ENCODE peak calls at places on chromosomes 12 and 14, in ten cellular contexts. Z is IMR-90, O is A549, M is suprapubic skin, D is HepG2, C is vagina, G is transverse colon, R is prostate gland, F is HCT116, Y is ovary. B is an unnamed sample.

GRCh38 chr12:52612431-52613290 is 5.7 kb downstream of the KRT73 start:
- DNase-seq in C (peak), G (no peak), Y (no peak), D (no peak), O (no peak), M (no peak), F (no peak), R (no peak), Z (no peak), B (no peak)

GRCh38 chr12:124542021-124542941 is 25.1 kb downstream of the NCOR2 start:
- DNase-seq in G (no peak), Y (no peak), O (no peak), F (no peak), M (no peak), C (no peak), D (no peak), Z (no peak), R (no peak), B (no peak)

GRCh38 chr14:96824283-96824682 is 27.1 kb downstream of the VRK1 start:
- DNase-seq in C (no peak), G (no peak), R (no peak), F (no peak), M (no peak), D (no peak), O (no peak), Y (no peak), Z (peak), B (no peak)

GRCh38 chr14:70086685-70087379 is 101.9 kb downstream of the SLC8A3 start:
- DNase-seq in G (peak), C (no peak), F (peak), O (no peak), Y (no peak), R (peak), Z (peak), D (peak), M (no peak), B (peak)

GRCh38 chr14:28461379-28461778 is 305.2 kb upstream of the FOXG1 start:
- DNase-seq in M (no peak), C (no peak), R (no peak), G (no peak), Y (no peak), F (no peak), O (no peak), D (no peak), Z (no peak), B (no peak)

GRCh38 chr12:76768566-76768965 is 4.7 kb downstream of the ZDHHC17 start:
- DNase-seq in C (no peak), Y (no peak), Z (peak), O (no peak), R (no peak), F (no peak), G (no peak), M (no peak), D (no peak), B (no peak)

GRCh38 chr12:58711968-58712367 is 208.3 kb downstream of the LRIG3 start:
- DNase-seq in F (no peak), D (no peak), R (no peak), Z (peak), Y (no peak), M (no peak), O (no peak), G (no peak), C (no peak), B (no peak)

GRCh38 chr12:104495786-104496185 is 39.0 kb downstream of the CHST11 start:
- DNase-seq in Y (no peak), D (no peak), R (no peak), Z (peak), C (no peak), M (no peak), O (no peak), F (no peak), G (no peak), B (no peak)

GRCh38 chr14:69519701-69520100 is 35.2 kb downstream of the PLEKHD1 start:
- DNase-seq in O (no peak), D (no peak), Y (no peak), M (no peak), C (no peak), R (no peak), G (no peak), F (no peak), Z (no peak), B (no peak)

GRCh38 chr12:75848533-75848932 is 183.0 kb downstream of the PHLDA1 start:
- DNase-seq in M (no peak), R (no peak), G (no peak), Z (peak), O (no peak), Y (no peak), C (no peak), D (no peak), F (no peak), B (no peak)

GRCh38 chr12:98373019-98373554 is 142.3 kb upstream of the TMPO start:
- DNase-seq in R (no peak), M (no peak), F (peak), Y (no peak), Z (peak), O (peak), G (no peak), D (peak), C (no peak), B (peak)

GRCh38 chr14:55129086-55129427 is at the start of gene LGALS3:
- DNase-seq in C (peak), G (peak), M (peak), Y (peak), F (no peak), O (peak), Z (peak), R (peak), D (no peak), B (peak)

GRCh38 chr14:54177009-54177408 is 219.8 kb upstream of the CDKN3 start:
- DNase-seq in F (no peak), R (no peak), M (no peak), G (no peak), O (no peak), C (no peak), D (no peak), Y (no peak), Z (no peak), B (no peak)

GRCh38 chr12:124456652-124457152 is 110.7 kb downstream of the NCOR2 start:
- DNase-seq in F (no peak), R (no peak), Y (no peak), G (peak), D (no peak), C (no peak), O (no peak), M (no peak), Z (no peak), B (no peak)

GRCh38 chr12:28933176-28933575 is 215.9 kb upstream of the FAR2 start:
- DNase-seq in R (no peak), Z (no peak), O (no peak), F (no peak), C (no peak), Y (no peak), M (no peak), G (no peak), D (no peak), B (no peak)

GRCh38 chr14:104293851-104294627 is 155.7 kb downstream of the KIF26A start:
- DNase-seq in Z (no peak), G (peak), Y (peak), M (peak), O (peak), D (no peak), F (no peak), C (no peak), R (no peak), B (no peak)

DNA sequence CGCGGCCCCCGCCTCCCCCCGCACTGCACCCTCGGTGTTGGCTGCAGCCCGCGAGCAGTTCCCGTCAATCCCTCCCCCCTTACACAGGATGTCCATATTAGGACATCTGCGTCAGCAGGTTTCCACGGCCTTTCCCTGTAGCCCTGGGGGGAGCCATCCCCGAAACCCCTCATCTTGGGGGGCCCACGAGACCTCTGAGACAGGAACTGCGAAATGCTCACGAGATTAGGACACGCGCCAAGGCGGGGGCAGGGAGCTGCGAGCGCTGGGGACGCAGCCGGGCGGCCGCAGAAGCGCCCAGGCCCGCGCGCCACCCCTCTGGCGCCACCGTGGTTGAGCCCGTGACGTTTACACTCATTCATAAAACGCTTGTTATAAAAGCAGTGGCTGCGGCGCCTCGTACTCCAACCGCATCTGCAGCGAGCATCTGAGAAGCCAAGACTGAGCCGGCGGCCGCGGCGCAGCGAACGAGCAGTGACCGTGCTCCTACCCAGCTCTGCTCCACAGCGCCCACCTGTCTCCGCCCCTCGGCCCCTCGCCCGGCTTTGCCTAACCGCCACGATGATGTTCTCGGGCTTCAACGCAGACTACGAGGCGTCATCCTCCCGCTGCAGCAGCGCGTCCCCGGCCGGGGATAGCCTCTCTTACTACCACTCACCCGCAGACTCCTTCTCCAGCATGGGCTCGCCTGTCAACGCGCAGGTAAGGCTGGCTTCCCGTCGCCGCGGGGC is at the start of gene FOS:
- DNase-seq in G (peak), D (peak), Y (peak), C (peak), F (peak), Z (peak), M (peak), R (peak), O (peak), B (peak)
- TF ChIP-seq POLR2A in G (peak), D (peak), Y (peak), C (peak), F (peak), Z (peak), M (peak), R (peak), O (peak), B (peak)

GRCh38 chr14:77026930-77027537 is 1.5 kb downstream of the IRF2BPL start:
- DNase-seq in Y (peak), Z (peak), D (no peak), R (no peak), O (no peak), M (peak), C (no peak), F (no peak), G (no peak), B (peak)

GRCh38 chr14:77028384-77029246 is at the start of gene IRF2BPL:
- DNase-seq in R (peak), F (peak), G (peak), O (peak), D (peak), Y (peak), M (peak), Z (peak), C (peak), B (peak)

GRCh38 chr14:77026166-77026929 is 2.2 kb downstream of the IRF2BPL start:
- DNase-seq in C (no peak), F (no peak), Y (peak), O (no peak), R (no peak), M (peak), D (no peak), G (no peak), Z (peak), B (no peak)

GRCh38 chr14:77025744-77026165 is 2.8 kb downstream of the IRF2BPL start:
- DNase-seq in C (no peak), R (no peak), Z (no peak), O (no peak), F (no peak), G (no peak), M (no peak), Y (peak), D (no peak), B (no peak)

DNA sequence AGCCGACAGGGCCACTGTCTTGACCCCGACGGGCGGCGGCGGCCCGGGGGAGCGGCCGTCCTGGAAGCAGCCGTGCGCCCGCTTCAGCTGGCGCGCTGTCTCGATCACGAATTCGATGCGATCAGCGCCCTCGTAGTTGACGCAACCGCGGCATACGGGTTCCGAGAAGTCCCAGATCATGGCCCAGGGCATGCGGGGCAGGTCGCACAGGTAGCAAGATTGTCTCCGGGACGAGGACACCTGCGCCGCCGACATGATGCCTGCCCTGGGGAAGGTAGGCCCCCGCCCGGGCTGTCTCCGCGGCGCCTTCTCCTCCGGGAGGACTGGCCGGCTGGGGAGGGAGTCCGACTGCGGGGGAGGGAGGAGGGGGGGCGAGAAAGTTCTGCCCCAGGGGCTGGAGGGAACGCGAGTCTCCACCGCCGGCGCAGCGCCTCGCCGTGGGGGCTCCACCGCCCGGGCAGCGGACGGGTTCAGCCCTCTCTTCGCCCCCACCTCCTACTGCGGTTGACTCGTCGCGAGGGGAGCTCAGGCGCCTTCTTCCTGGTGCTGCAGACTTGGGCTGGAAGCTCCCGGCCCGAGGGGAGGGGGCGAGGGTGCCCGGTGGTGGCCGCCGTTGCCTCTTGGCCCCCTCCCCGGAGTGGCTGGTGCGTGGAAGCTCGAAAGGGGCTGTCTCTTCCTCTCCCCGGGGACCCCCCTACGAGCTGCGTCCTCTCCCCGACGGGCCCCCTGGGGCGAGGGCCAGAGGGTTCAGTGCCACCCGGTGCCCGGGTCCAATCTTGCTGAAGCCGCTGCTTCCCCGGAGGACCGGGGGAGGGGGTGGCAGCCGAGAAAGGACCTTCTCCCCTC is 747 bp downstream of the IRF2BPL start:
- DNase-seq in F (no peak), G (peak), C (no peak), M (peak), Z (peak), Y (peak), O (peak), D (no peak), R (peak), B (peak)
- TF ChIP-seq POLR2A in F (no peak), G (peak), C (peak), M (no peak), Z (no peak), Y (peak), O (no peak), D (peak), R (peak), B (no peak)

GRCh38 chr14:106826833-106827369 is 1300.5 kb downstream of the TMEM121 start:
- DNase-seq in Y (no peak), M (no peak), O (no peak), Z (no peak), G (no peak), R (no peak), F (no peak), D (no peak), C (no peak), B (no peak)

DNA sequence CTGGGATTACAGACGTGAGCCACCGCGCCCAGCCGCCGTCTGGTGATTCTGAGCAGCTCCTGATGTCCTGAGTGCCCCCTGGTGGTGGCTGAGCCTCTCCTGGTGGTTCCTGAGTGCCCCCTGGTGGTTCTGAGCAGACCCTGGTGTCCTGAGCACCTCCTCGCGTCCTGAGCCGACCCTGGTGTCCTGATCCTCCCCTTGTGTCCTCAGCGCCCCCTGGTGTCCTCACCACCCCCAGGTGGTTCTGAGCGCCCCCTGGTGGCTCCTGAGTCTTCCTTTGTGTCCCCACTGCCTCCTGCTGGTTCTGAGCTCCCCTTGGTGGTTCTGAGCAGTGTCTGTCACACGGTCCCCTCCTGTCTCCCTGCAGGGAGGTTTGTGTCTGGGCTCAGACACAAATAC is 1304.9 kb downstream of the TMEM121 start:
- DNase-seq in F (no peak), Y (peak), Z (no peak), M (no peak), O (no peak), C (peak), D (peak), R (no peak), G (peak), B (peak)
- TF ChIP-seq POLR2A in F (no peak), Y (no peak), Z (no peak), M (no peak), O (no peak), C (no peak), D (no peak), R (no peak), G (no peak), B (no peak)

DNA sequence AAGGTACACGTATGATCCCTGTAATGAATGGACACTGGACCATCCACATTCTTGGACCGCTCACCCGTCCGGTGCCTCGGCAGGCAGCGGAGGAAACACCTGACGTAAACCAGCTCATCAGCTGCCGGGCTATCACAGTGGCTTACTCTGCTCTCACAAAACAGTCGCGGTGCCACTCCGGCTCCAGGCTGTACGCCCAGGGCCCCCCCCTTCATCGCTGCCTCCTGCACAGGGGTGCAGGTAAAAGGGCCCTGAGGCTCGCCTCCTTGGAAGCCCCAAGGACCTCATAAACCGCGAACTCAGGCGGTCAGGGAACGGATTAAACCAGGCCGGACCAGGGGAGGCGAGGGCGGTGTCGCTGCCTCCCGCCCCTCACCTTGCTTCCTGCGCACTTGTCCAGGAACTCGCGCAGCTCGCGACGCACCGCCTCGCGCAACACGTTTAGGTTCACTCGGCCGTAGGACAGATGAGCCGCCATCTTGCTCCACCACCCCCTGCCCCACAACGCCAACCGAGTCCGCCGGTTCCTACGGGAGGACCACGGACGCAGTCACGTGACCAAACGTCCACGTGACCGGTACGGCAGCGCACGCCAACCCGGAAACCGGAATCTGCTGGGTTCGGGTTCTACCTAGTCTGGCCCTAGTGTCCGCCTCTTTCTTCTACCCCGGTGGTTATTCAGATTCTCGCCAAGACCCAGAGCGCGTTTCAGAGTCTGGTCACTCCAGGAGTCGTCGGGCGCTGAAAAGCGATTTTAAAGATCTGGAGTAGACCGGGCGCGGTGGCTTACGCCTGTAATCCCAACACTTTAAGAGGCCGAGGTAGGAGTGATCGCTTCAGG is at the start of gene VPS33A:
- DNase-seq in R (peak), D (peak), Z (peak), G (peak), F (peak), Y (peak), C (peak), O (peak), M (peak), B (peak)
- TF ChIP-seq POLR2A in R (peak), D (peak), Z (peak), G (peak), F (peak), Y (peak), C (no peak), O (peak), M (no peak), B (peak)

GRCh38 chr12:3200032-3200617 is 122.9 kb downstream of the TSPAN9 start:
- DNase-seq in C (no peak), Y (peak), G (peak), D (no peak), F (no peak), O (peak), M (no peak), Z (peak), R (peak), B (no peak)
- TF ChIP-seq POLR2A in C (no peak), Y (no peak), G (no peak), D (no peak), F (no peak), O (peak), M (no peak), Z (peak), R (no peak), B (no peak)

DNA sequence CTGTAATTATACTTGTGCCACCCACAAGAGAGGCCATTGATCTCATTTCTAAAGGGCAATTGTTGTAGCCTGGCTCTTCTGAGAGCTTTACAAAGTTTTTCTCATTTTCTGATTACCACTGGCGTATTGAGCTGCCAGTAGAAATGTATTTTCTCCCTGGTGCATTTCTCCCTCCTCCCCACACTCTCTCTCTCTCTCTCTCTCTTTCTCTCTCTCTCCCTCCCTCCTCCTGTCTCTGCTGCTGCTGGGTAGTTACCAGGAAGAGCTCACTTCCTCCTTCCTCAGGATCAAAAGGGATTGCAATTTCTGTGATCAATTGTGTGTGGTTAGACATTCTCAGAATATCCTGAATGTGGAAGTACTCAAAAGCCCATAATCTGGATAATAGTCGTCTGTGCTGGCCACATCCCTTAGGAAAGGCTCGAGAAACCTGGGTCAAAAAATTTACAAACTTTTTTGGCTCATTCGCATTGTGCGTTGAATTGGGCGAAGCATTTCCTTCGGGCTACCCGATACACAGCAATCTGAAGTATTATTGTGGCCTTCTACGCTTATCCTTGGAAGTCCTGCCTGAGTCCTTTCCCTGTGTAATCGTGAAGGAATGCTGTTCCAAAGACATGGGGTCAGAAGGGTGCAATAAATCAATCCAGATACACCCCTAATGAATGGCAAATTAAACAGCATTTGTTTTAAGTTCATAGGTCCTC is 254.8 kb downstream of the MSRB3 start:
- DNase-seq in Y (no peak), M (no peak), G (no peak), Z (peak), R (no peak), O (no peak), C (no peak), D (no peak), F (peak), B (no peak)
- TF ChIP-seq POLR2A in Y (no peak), M (no peak), G (no peak), Z (no peak), R (no peak), O (no peak), C (no peak), D (no peak), F (no peak), B (no peak)

B was measured in erythroblast.